ENCODE peak calls at places on chromosomes 12 and 14, in five cellular contexts. Y is heart left ventricle, N is thoracic aorta, B is PC-3, A is uterus. T is an unnamed sample. For H3K4me1, the result is how much of the 10 kb centered on the place peaks cover.

GRCh38 chr12:88571543-88571942 is 8.7 kb downstream of the KITLG start:
- DNase-seq in Y (no peak), A (no peak), B (no peak), N (no peak), T (no peak)

GRCh38 chr14:98705826-98706225 is 566.2 kb downstream of the BCL11B start:
- DNase-seq in Y (no peak), B (no peak), A (no peak), N (no peak), T (no peak)

GRCh38 chr12:119788783-119789182 is 88.3 kb downstream of the CIT start:
- DNase-seq in N (no peak), Y (no peak), A (no peak), B (no peak), T (no peak)

GRCh38 chr14:29637406-29637805 is 290.2 kb downstream of the PRKD1 start:
- DNase-seq in N (no peak), Y (peak), A (no peak), B (peak), T (peak)

GRCh38 chr14:78356406-78356805 is 186.2 kb downstream of the NRXN3 start:
- DNase-seq in A (no peak), N (no peak), B (no peak), Y (no peak), T (no peak)

GRCh38 chr12:132056320-132056719 is 87.8 kb downstream of the DDX51 start:
- DNase-seq in N (no peak), A (no peak), B (no peak), Y (no peak), T (no peak)

GRCh38 chr12:51012570-51013236 is 13.5 kb downstream of the SLC11A2 start:
- DNase-seq in A (no peak), N (no peak), Y (no peak), B (no peak), T (no peak)

GRCh38 chr12:18148961-18149360 is 59.0 kb upstream of the RERGL start:
- DNase-seq in B (peak), N (no peak), Y (no peak), A (no peak), T (no peak)

GRCh38 chr12:93229494-93230310 is 148.0 kb upstream of the NUDT4 start:
- DNase-seq in A (no peak), B (peak), N (no peak), Y (no peak), T (no peak)

GRCh38 chr14:65465584-65465983 is 53.1 kb downstream of the FUT8 start:
- DNase-seq in Y (no peak), N (no peak), A (no peak), B (no peak), T (no peak)

GRCh38 chr12:56084958-56085543 is 5.1 kb downstream of the ERBB3 start:
- DNase-seq in B (peak), Y (no peak), A (no peak), N (no peak), T (no peak)

GRCh38 chr12:112439769-112440168 is 21.0 kb downstream of the PTPN11 start:
- DNase-seq in B (no peak), N (no peak), A (no peak), Y (no peak), T (no peak)

GRCh38 chr12:51349026-51349425 is 2.5 kb upstream of the CELA1 start:
- DNase-seq in A (no peak), N (no peak), B (no peak), Y (no peak), T (no peak)

GRCh38 chr14:22200977-22201605 is 387.9 kb downstream of the DAD1 start:
- DNase-seq in Y (no peak), A (no peak), B (peak), N (no peak), T (no peak)

GRCh38 chr12:3313066-3313465 is 177.9 kb upstream of the PRMT8 start:
- DNase-seq in A (no peak), Y (peak), B (peak), N (no peak), T (no peak)

GRCh38 chr14:72962829-72963312 is 36.6 kb downstream of the DCAF4 start:
- DNase-seq in A (no peak), B (peak), Y (no peak), N (no peak), T (no peak)

GRCh38 chr12:75738486-75738885 is 227.1 kb upstream of the KRR1 start:
- DNase-seq in N (no peak), A (peak), Y (no peak), B (no peak), T (no peak)

GRCh38 chr14:45373877-45374276 is 120.9 kb upstream of the MIS18BP1 start:
- DNase-seq in A (no peak), Y (no peak), N (no peak), B (no peak), T (no peak)

GRCh38 chr14:77498984-77499527 is 440 bp upstream of the ISM2 start:
- DNase-seq in A (no peak), B (no peak), N (no peak), Y (no peak), T (no peak)

GRCh38 chr14:33165926-33166289 is 227.2 kb downstream of the NPAS3 start:
- DNase-seq in B (peak), N (no peak), Y (no peak), A (no peak), T (no peak)

GRCh38 chr12:51721281-51721940 is 127.1 kb downstream of the FIGNL2 start:
- DNase-seq in A (no peak), B (no peak), N (no peak), Y (peak), T (peak)

GRCh38 chr12:113582521-113583218 is 111.0 kb upstream of the LHX5 start:
- DNase-seq in A (no peak), B (peak), Y (no peak), N (no peak), T (no peak)

GRCh38 chr14:75084513-75084912 is 15.1 kb downstream of the ZC2HC1C start:
- DNase-seq in A (no peak), N (no peak), Y (no peak), B (peak), T (no peak)
- TF ChIP-seq CTCF in A (no peak), N (no peak), Y (no peak), B (peak), T (peak)

DNA sequence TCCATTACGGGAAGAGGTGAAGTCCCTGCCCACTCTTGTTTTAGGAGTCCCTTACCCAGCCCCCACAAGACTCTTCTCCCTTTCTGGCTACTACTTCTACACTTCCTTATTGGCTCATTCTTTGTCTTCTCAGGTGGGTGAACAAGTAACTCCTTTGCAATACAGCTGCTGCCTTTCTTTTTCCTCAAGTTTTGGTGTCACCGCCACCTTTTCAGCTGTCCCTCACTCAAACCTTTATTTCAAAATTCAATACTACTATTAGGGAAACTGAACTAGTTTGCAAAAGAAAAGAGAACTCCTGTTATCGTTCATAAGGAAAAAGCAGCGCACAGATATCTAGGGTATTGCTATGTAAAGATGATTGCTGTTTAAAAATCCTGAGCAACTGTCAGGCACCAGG is 6.1 kb downstream of the RSRC2 start:
- DNase-seq in N (no peak), Y (no peak), A (no peak), B (no peak), T (no peak)
- H3K4me3 ChIP-seq in N (no peak), Y (no peak), A (no peak), B (no peak), T (no peak)

GRCh38 chr12:47903151-47903611 is 1.6 kb downstream of the VDR start:
- DNase-seq in B (peak), Y (no peak), N (no peak), A (no peak), T (peak)
- H3K4me1 ChIP-seq in B (under half), Y (under half), N (under half), A (under half), T (half or more)

DNA sequence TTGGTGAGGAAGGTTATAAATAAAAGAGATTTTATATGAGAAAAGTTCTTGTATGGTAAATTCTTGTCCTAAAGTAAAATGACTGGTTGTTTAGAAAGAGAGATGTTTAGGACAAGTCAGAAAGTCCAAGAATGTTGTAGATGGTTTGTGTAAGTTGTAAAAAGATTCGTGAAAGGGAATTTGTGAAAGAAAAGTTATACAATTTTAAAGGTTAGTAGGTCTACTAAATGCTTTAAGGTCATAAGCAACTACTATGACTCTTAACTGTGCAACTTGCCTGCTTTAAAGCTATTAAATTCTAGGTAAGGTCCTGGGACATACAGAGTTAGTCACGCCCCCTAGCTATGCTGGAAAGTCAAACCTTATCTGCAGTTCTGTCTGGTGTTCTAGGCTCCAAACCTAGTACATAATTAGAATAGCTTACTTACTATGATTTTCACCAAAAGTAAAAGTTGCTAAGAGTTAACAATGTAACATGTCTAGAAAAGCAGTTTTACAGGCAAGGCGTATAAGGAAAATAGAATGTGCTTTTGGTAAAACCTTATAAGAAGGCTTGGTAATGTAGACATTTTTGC is 11.2 kb upstream of the DHRS2 start:
- DNase-seq in B (no peak), Y (no peak), A (no peak), N (no peak), T (no peak)
- TF ChIP-seq CTCF in B (no peak), Y (no peak), A (no peak), N (no peak), T (no peak)